ENCODE peak calls at places on chromosomes 2 and 18, in nine cellular contexts. Y is fibroblast of lung; I is GM23338; U is lung; Q is effector memory CD4-positive, alpha-beta T cell; D is aorta; F is MM.1S; S is cardiac muscle cell; R is naive thymus-derived CD4-positive, alpha-beta T cell. L is an unnamed sample. For H3K4me1 and H3K36me3, the result is how much of the 10 kb centered on the place peaks cover.

GRCh38 chr2:85802337-85803103 is 48.7 kb downstream of the ATOH8 start:
- DNase-seq in I (no peak), S (no peak), R (no peak), D (no peak), U (no peak), F (no peak), Y (no peak), Q (no peak), L (no peak)

GRCh38 chr2:191270303-191271178 is 25.3 kb downstream of the MYO1B start:
- DNase-seq in D (no peak), Q (no peak), F (no peak), S (no peak), Y (no peak), U (no peak), R (no peak), I (no peak), L (no peak)

GRCh38 chr2:190328748-190329147 is 9.1 kb upstream of the HIBCH start:
- DNase-seq in I (peak), U (no peak), S (no peak), Q (no peak), R (no peak), D (no peak), F (no peak), Y (no peak), L (no peak)

GRCh38 chr18:48580782-48581181 is 42.0 kb downstream of the CTIF start:
- DNase-seq in D (peak), U (no peak), Q (no peak), S (no peak), R (no peak), F (no peak), Y (no peak), I (peak), L (no peak)

GRCh38 chr2:26846881-26847662 is 860 bp upstream of the DPYSL5 start:
- DNase-seq in R (peak), D (no peak), I (peak), F (no peak), U (no peak), S (no peak), Y (no peak), Q (no peak), L (no peak)

GRCh38 chr2:170235860-170236638 is 58.1 kb downstream of the MYO3B start:
- DNase-seq in Q (no peak), D (no peak), U (no peak), S (peak), F (peak), Y (peak), R (no peak), I (peak), L (no peak)

GRCh38 chr2:231764752-231765151 is 16.3 kb downstream of the PDE6D start:
- DNase-seq in U (no peak), I (no peak), S (no peak), F (no peak), Q (no peak), Y (peak), R (no peak), D (no peak), L (no peak)

GRCh38 chr2:219461061-219461514 is 26.4 kb downstream of the SPEG start:
- DNase-seq in D (peak), S (peak), R (no peak), F (no peak), Q (no peak), Y (peak), I (peak), U (no peak), L (peak)

GRCh38 chr2:102718387-102719316 is 43.2 kb upstream of the TMEM182 start:
- DNase-seq in F (no peak), Q (no peak), S (no peak), I (no peak), D (no peak), R (no peak), U (no peak), Y (no peak), L (no peak)

GRCh38 chr2:201116115-201116958 is at the start of gene CFLAR:
- DNase-seq in U (peak), Q (peak), F (peak), Y (peak), I (peak), R (peak), S (no peak), D (peak), L (peak)

GRCh38 chr2:85537600-85538506 is 1.1 kb upstream of the MAT2A start:
- DNase-seq in R (peak), I (peak), S (peak), F (peak), Q (no peak), Y (peak), U (peak), D (peak), L (no peak)

GRCh38 chr18:53153281-53153680 is 813.3 kb downstream of the DCC start:
- DNase-seq in Q (no peak), U (no peak), D (no peak), R (no peak), Y (no peak), S (peak), F (no peak), I (peak), L (no peak)

GRCh38 chr2:43186321-43186678 is 40.1 kb downstream of the ZFP36L2 start:
- DNase-seq in S (no peak), I (no peak), R (no peak), Y (no peak), D (no peak), U (no peak), Q (no peak), F (no peak), L (no peak)

GRCh38 chr2:43186679-43187374 is 39.6 kb downstream of the ZFP36L2 start:
- DNase-seq in F (no peak), U (no peak), S (no peak), Q (no peak), D (no peak), R (no peak), I (peak), Y (no peak), L (no peak)

GRCh38 chr2:43183743-43184142 is 42.7 kb downstream of the ZFP36L2 start:
- DNase-seq in R (no peak), U (no peak), S (no peak), D (no peak), Y (no peak), Q (no peak), F (no peak), I (no peak), L (no peak)

GRCh38 chr2:43185146-43185545 is 41.3 kb downstream of the ZFP36L2 start:
- DNase-seq in D (no peak), U (no peak), Q (no peak), Y (peak), S (no peak), R (no peak), F (no peak), I (no peak), L (no peak)

DNA sequence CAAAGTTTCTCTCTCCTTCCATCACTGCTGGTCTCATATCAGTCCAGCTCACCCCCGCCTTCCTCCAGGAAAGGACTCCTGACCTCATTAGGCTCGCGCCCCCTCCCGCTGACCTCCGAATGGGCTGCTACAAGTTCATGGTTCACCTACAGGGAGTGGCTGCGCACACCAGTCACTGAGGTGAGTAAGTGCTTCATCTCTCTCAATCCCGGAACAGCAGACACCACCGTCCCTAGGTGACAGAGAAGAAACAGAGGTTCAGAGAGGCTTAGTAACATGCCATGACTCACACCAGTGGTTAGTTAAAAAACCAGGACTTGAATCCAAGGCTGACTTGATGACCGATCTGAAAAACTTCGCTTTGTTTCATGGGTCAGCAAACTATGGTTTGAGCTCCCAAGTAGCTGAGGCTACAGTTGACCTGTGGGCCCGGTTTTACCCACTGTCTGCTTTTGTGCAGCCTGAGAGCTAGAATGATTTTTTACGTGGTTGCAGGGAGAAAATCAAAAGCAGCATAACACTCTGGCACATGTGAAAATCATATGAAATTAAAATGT is 42.0 kb downstream of the ZFP36L2 start:
- DNase-seq in U (no peak), Y (peak), Q (peak), D (no peak), F (no peak), R (no peak), S (no peak), I (no peak), L (no peak)
- H3K4me1 ChIP-seq in U (under half), Y (under half), Q (under half), D (under half), F (under half), R (half or more), S (under half), I (under half), L (under half)

DNA sequence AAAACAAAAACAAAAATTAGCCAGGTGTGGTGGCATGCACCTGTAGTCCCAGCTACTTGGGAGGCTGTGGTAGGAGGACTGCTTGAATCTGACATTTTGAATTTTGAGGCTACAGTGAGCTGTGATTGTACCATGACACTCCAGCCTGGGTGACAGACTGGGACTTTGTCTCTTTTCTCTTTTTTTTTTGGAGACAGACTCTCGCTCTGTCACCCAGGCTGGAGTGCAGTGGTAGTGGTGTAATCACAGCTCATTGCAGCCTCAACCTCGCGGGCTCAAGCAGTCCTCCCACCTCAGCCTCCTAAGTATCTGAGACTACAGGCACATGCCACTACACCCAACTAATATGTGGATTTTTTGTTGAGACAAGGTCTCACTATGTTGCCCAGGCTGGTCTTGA is 35.6 kb downstream of the ANKRD44 start:
- DNase-seq in S (no peak), U (no peak), Q (no peak), R (no peak), D (no peak), I (no peak), F (no peak), Y (no peak), L (no peak)
- H3K27ac ChIP-seq in S (no peak), U (no peak), Q (peak), R (peak), D (no peak), I (no peak), F (no peak), Y (no peak), L (peak)

DNA sequence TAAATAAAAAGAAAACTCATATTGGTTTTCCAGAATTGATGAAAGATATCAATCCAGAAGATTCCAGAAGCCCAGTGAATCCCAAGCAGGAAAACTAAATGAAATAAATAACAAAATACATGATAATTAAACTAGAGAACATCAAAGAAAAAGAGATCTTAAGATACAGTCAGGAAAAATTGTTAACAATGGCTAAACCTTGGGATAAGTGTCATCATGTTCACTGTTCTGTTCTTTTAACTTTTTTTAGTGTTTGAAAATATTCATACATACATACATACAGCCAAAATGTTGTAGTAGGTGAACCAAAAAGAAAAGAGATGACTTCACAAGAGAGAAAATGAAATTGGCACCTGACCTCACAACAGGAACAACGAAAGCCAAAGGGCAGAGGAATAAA is 72.2 kb upstream of the MYCN start:
- DNase-seq in S (no peak), R (no peak), Y (no peak), U (no peak), F (no peak), D (no peak), Q (no peak), I (no peak), L (no peak)
- H3K36me3 ChIP-seq in S (under half), R (under half), Y (under half), U (under half), F (under half), D (under half), Q (under half), I (under half), L (under half)

DNA sequence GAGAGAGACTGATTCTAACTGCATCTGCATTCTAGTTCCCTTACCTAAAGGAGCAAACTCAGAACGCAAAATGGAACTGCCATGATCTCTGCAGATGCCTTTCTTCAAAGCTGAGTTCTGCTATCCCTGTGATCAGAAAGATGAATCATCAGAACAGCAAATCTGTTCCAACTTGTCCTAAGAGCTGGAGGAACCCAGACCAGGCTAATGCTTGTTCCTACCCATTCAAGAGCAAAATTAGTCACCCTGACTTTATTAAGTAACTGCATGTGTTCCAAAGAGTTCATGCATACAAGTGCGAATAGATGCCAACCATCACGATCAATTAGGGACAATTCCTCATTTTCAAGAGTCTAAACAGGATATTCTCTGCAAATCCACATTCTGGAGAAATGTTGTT is 46.5 kb downstream of the MBP start:
- DNase-seq in Y (peak), S (no peak), F (no peak), U (no peak), R (no peak), I (no peak), D (no peak), Q (no peak), L (no peak)
- H3K4me1 ChIP-seq in Y (under half), S (under half), F (under half), U (under half), R (under half), I (under half), D (under half), Q (under half), L (under half)

GRCh38 chr2:126638781-126639180 is 17.2 kb upstream of the GYPC start:
- DNase-seq in Y (no peak), D (no peak), S (no peak), F (no peak), R (no peak), U (peak), Q (no peak), I (no peak), L (no peak)

GRCh38 chr2:126637393-126637792 is 18.6 kb upstream of the GYPC start:
- DNase-seq in Q (no peak), I (no peak), U (no peak), R (no peak), S (no peak), F (no peak), Y (no peak), D (no peak), L (no peak)

GRCh38 chr2:126634273-126634861 is 21.6 kb upstream of the GYPC start:
- DNase-seq in Q (no peak), F (peak), D (no peak), U (no peak), S (no peak), Y (peak), R (peak), I (peak), L (peak)

GRCh38 chr2:126639276-126639675 is 16.7 kb upstream of the GYPC start:
- DNase-seq in R (no peak), S (no peak), I (no peak), Y (no peak), U (peak), D (no peak), Q (no peak), F (no peak), L (no peak)

DNA sequence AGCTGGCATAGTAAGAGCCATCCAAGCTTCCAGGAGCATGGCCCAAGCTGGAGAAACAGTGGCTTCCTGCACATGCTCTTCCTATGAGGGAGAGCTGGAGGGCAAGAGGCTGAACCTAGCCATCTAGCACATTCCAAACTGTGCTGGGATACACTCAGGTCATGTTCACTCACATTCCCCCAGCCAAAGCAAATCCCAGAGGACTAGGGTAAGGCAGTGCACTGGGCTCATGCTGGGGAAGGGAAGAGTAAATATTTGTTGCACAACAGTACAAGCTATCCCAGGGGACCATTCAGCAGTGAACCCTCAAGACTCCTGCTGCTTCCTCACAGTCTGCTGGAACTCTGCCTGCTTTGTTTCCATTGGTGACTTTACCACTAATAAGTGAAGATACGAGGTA is 20.7 kb upstream of the GYPC start:
- DNase-seq in R (no peak), Q (no peak), D (no peak), I (no peak), S (no peak), Y (no peak), F (no peak), U (no peak), L (no peak)
- H3K27ac ChIP-seq in R (no peak), Q (no peak), D (no peak), I (no peak), S (no peak), Y (no peak), F (no peak), U (no peak), L (no peak)

GRCh38 chr2:43980902-43981301 is 14.9 kb downstream of the LRPPRC start:
- DNase-seq in I (no peak), F (no peak), S (no peak), Q (no peak), D (no peak), R (no peak), Y (no peak), U (no peak), L (no peak)

DNA sequence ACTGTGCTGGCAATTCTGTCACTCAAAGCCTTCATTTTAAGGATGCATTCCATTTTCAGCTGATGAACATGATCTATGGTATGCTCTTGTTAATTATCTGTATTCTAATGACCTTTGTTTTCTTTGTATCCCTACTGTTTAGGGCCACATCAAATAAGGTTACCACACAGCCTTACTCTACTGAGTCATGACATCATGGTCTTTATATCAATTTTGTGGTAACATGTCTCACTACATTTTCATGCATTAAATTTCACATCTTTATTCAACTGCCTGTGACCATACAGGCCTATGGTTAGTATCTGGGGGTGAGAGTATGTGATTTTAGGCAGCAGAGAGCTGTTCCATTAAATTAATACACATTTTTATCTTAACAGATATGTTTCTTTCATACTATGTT is 18.1 kb downstream of the LRPPRC start:
- DNase-seq in S (no peak), Y (peak), D (no peak), R (no peak), Q (no peak), I (no peak), F (no peak), U (no peak), L (no peak)
- H3K36me3 ChIP-seq in S (half or more), Y (under half), D (under half), R (under half), Q (half or more), I (half or more), F (under half), U (under half), L (half or more)

GRCh38 chr18:809985-810642 is 1.9 kb downstream of the YES1 start:
- DNase-seq in Q (no peak), S (no peak), U (no peak), I (no peak), D (no peak), R (no peak), Y (peak), F (peak), L (no peak)
- H3K4me1 ChIP-seq in Q (under half), S (under half), U (under half), I (under half), D (under half), R (under half), Y (under half), F (under half), L (under half)

GRCh38 chr2:128372621-128373341 is 54.1 kb upstream of the HS6ST1 start:
- DNase-seq in D (no peak), F (no peak), I (no peak), Y (no peak), U (no peak), Q (peak), R (no peak), S (no peak), L (no peak)

GRCh38 chr2:128374711-128375413 is 56.2 kb upstream of the HS6ST1 start:
- DNase-seq in U (no peak), Q (no peak), D (no peak), R (no peak), S (no peak), Y (no peak), I (no peak), F (no peak), L (no peak)

GRCh38 chr2:128373346-128374000 is 54.8 kb upstream of the HS6ST1 start:
- DNase-seq in Q (no peak), Y (no peak), S (no peak), D (no peak), R (no peak), I (no peak), U (no peak), F (no peak), L (no peak)

GRCh38 chr2:128375454-128375853 is 56.8 kb upstream of the HS6ST1 start:
- DNase-seq in Q (no peak), R (no peak), F (no peak), Y (no peak), D (no peak), I (no peak), U (no peak), S (no peak), L (no peak)

DNA sequence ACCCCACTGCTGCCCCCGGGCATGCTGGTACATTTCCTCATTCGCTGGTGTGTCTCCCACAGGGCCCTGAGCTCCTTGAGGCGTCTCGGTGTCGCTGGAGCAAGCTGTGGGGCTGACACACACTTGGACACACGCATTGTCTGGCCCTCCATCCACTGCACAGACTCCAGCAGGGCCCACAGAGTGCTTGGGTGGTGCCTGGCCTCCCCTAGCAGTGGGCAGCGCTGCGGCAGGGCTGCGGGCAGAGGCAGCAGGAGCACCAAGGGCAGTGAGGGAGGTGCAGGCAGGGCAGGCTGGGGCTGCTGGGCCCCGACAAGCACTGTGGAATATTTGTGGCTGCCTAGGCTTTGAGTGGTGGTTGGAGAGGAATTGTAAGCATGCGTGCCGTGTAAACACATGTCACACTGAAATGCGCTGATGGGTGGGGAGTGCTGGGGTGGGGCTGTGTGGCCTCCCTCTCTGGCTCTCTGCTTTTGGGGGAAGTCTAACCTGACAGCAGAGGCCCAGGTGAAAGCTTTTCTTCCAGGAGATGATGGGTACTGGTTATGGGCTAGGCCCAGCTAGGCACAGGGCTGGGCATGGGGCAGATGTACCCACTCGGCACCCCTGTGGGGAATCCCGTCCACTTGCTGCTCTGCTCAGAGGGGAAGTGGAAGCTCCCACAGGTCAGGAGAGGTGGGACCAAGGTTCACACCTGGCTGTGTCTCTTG is 55.5 kb upstream of the HS6ST1 start:
- DNase-seq in F (no peak), U (peak), Y (peak), D (no peak), Q (no peak), I (no peak), R (no peak), S (no peak), L (no peak)
- H3K27ac ChIP-seq in F (no peak), U (no peak), Y (no peak), D (no peak), Q (no peak), I (no peak), R (no peak), S (no peak), L (no peak)